ENCODE peak calls at places on chromosomes 13 and 19, in four cellular contexts. Z, A, X and V are unnamed samples.

GRCh38 chr19:2888739-2889224 is 11.9 kb upstream of the ZNF57 start:
- DNase-seq in A (no peak), Z (no peak), X (no peak), V (peak)

GRCh38 chr19:18756896-18757295 is 34.2 kb downstream of the COMP start:
- DNase-seq in Z (no peak), X (no peak), A (no peak), V (no peak)

GRCh38 chr19:29480507-29480906 is 45.3 kb upstream of the VSTM2B start:
- DNase-seq in A (no peak), Z (no peak), X (no peak), V (no peak)

GRCh38 chr19:45038931-45039893 is at the start of gene CLASRP:
- DNase-seq in X (peak), A (peak), Z (peak), V (peak)

GRCh38 chr13:112709825-112710783 is 20.3 kb downstream of the ATP11A start:
- DNase-seq in A (no peak), Z (no peak), X (no peak), V (no peak)

GRCh38 chr19:29214411-29214810 is 1.5 kb upstream of the UQCRFS1 start:
- DNase-seq in A (no peak), Z (no peak), X (no peak), V (no peak)

GRCh38 chr19:54475706-54476105 is 2.6 kb upstream of the CDC42EP5 start:
- DNase-seq in X (no peak), A (no peak), Z (no peak), V (no peak)

GRCh38 chr19:40221858-40222619 is 3.9 kb upstream of the TTC9B start:
- DNase-seq in X (peak), A (peak), Z (peak), V (peak)

GRCh38 chr13:114244637-114245036 is 9.9 kb downstream of the CDC16 start:
- DNase-seq in X (no peak), A (no peak), Z (no peak), V (no peak)

GRCh38 chr13:35530147-35530546 is 53.7 kb upstream of the MAB21L1 start:
- DNase-seq in A (no peak), X (no peak), Z (no peak), V (no peak)

GRCh38 chr19:50252111-50252886 is 48.9 kb downstream of the MYH14 start:
- DNase-seq in X (no peak), Z (peak), A (no peak), V (peak)

GRCh38 chr13:49711218-49711863 is 20.1 kb upstream of the EBPL start:
- DNase-seq in X (peak), A (no peak), Z (no peak), V (no peak)

GRCh38 chr19:32339988-32340874 is 5.2 kb upstream of the ZNF507 start:
- DNase-seq in Z (peak), X (peak), A (no peak), V (peak)

GRCh38 chr13:40271511-40271910 is 394.9 kb downstream of the FOXO1 start:
- DNase-seq in Z (no peak), A (no peak), X (no peak), V (no peak)

GRCh38 chr19:575527-576506 is 3.4 kb downstream of the BSG start:
- DNase-seq in X (no peak), Z (peak), A (no peak), V (peak)

GRCh38 chr19:41620171-41620570 is 6.7 kb downstream of the CEACAM4 start:
- DNase-seq in X (no peak), Z (no peak), A (no peak), V (no peak)

GRCh38 chr13:32409561-32410440 is 18.1 kb downstream of the N4BP2L1 start:
- DNase-seq in X (no peak), Z (no peak), A (no peak), V (peak)

GRCh38 chr13:30307194-30307965 is at the start of gene KATNAL1:
- DNase-seq in X (peak), A (no peak), Z (peak), V (peak)

GRCh38 chr13:93029536-93029935 is 197.1 kb upstream of the GPC6 start:
- DNase-seq in A (no peak), Z (no peak), X (no peak), V (no peak)

GRCh38 chr13:40789275-40790231 is at the start of gene SLC25A15:
- DNase-seq in A (no peak), Z (peak), X (peak), V (peak)

GRCh38 chr13:53068841-53069520 is 40.4 kb downstream of the OLFM4 start:
- DNase-seq in X (no peak), Z (no peak), A (no peak), V (peak)

GRCh38 chr19:14519860-14520407 is 1.7 kb upstream of the DNAJB1 start:
- DNase-seq in X (peak), A (no peak), Z (no peak), V (no peak)

GRCh38 chr13:43085545-43085944 is 62.2 kb downstream of the DNAJC15 start:
- DNase-seq in Z (peak), X (no peak), A (no peak), V (peak)

GRCh38 chr19:821976-822773 is 420 bp upstream of the PLPPR3 start:
- DNase-seq in Z (no peak), X (no peak), A (no peak), V (peak)

GRCh38 chr19:584240-585001 is 5.3 kb upstream of the HCN2 start:
- DNase-seq in X (no peak), A (no peak), Z (peak), V (peak)

GRCh38 chr19:23787106-23787505 is 28.4 kb upstream of the ZNF681 start:
- DNase-seq in A (no peak), Z (no peak), X (no peak), V (no peak)

GRCh38 chr19:56654151-56654550 is 11.2 kb downstream of the SMIM17 start:
- DNase-seq in X (no peak), A (no peak), Z (no peak), V (no peak)

GRCh38 chr19:45059258-45059965 is 16.9 kb downstream of the ZNF296 start:
- DNase-seq in X (peak), A (no peak), Z (peak), V (peak)

GRCh38 chr13:52599853-52600603 is 42.2 kb upstream of the HNRNPA1L2 start:
- DNase-seq in X (no peak), Z (no peak), A (no peak), V (peak)

GRCh38 chr13:49679244-49679643 is 12.0 kb downstream of the EBPL start:
- DNase-seq in Z (peak), X (peak), A (no peak), V (no peak)

GRCh38 chr19:13537454-13537853 is 31.2 kb upstream of the CACNA1A start:
- DNase-seq in Z (peak), A (no peak), X (no peak), V (peak)

GRCh38 chr13:105655046-105655445 is 880.4 kb downstream of the EFNB2 start:
- DNase-seq in Z (no peak), A (no peak), X (no peak), V (no peak)

GRCh38 chr13:40460116-40460515 is 206.3 kb downstream of the FOXO1 start:
- DNase-seq in X (no peak), A (no peak), Z (no peak), V (no peak)

GRCh38 chr19:45919678-45920077 is 5.1 kb upstream of the NANOS2 start:
- DNase-seq in X (no peak), A (no peak), Z (no peak), V (peak)

GRCh38 chr13:79404985-79405384 is 1.1 kb downstream of the RBM26 start:
- DNase-seq in Z (peak), X (no peak), A (no peak), V (peak)

GRCh38 chr13:79406597-79406908 is 498 bp upstream of the RBM26 start:
- DNase-seq in A (no peak), X (no peak), Z (no peak), V (no peak)

GRCh38 chr13:79407349-79407979 is 1.4 kb upstream of the RBM26 start:
- DNase-seq in X (no peak), Z (no peak), A (no peak), V (no peak)

GRCh38 chr13:79405501-79405830 is 589 bp downstream of the RBM26 start:
- DNase-seq in Z (peak), X (no peak), A (no peak), V (peak)

DNA sequence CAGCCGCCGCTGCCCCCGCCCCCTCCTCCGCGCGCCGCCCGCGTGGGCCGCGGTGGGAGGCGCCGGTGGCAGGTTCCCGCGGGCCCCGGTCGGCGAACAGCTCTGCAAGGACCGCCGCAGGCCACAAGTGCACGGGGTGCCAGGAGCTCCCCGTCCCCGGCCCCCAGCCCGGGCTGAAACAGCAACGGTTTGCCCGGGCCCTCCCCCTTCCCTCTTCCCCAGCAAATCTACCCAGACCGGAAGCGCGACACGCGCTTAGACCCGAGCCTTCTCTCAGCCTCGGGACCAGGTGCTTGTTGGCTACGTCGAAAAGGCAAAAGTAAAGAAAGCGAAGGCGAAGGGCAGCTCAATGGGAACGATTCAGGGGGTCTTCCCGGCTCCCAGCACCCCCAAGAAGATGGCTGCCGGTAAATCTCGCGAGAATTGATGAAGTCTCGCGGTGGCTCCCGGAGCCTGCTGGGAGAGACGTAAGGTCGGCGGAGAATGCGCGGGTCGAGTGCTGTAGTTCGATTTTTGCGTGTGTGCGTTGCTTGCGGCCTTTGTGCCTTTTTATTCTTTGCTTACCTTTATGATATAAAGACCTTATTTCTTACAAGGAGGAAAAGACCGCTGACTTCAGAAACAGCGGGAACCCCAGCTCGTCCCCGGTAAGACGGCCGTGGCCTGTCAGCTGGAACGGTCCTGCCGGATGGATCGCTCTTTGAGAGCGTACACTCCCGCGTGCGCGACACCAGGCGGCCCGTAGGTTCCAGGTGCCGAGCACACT is at the start of gene RBM26:
- DNase-seq in X (peak), A (peak), Z (peak), V (peak)
- TF ChIP-seq REST in X (no peak), A (no peak), Z (no peak), V (no peak)

DNA sequence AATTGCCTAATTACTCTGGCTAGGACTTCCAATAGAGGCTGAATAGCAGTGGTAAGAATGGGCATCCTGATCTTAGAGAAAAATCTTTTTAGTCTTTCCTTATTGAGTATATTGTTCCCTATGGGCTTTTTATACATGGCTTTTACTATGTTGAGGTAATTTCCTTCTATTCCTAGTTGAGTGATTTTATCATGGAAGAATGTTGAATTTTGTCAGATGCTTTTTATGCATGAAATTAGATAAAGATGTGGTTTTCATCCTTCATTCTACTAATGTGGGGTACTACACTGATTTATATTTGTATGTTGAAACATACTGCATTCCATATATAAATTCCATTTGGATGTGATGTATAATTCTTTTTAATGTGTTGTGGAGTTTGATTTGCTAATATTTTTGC is 2673.7 kb downstream of the PCDH9 start:
- DNase-seq in A (no peak), Z (no peak), X (no peak), V (no peak)
- H2AFZ ChIP-seq in A (no peak), Z (no peak), X (no peak), V (no peak)

DNA sequence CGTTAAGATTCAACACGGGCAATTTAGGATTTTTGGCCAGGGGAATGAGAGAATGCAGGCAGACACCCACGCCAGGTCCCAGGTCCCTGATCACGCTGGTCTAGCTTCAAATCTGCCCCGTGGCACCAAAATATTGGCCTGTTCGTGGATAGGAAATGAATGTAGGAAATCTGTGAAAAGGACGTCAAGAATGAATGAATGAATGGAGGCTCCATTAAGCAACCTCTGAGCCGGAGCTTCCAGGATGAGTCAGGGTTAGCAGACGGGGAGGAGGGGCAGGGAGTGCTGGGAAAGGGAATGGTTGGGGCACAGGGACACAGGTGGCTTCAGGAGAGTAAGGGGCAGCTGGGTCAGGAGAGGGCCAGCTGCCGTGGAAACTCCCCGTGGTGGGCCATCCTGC is 4.2 kb downstream of the SULT2B1 start:
- DNase-seq in A (no peak), Z (no peak), X (peak), V (peak)
- TF ChIP-seq CREB1 in A (no peak), Z (no peak), X (no peak), V (no peak)

GRCh38 chr13:20902438-20903163 is at the start of gene XPO4:
- DNase-seq in A (no peak), X (peak), Z (peak), V (peak)
- TF ChIP-seq REST in A (no peak), X (no peak), Z (no peak), V (no peak)

DNA sequence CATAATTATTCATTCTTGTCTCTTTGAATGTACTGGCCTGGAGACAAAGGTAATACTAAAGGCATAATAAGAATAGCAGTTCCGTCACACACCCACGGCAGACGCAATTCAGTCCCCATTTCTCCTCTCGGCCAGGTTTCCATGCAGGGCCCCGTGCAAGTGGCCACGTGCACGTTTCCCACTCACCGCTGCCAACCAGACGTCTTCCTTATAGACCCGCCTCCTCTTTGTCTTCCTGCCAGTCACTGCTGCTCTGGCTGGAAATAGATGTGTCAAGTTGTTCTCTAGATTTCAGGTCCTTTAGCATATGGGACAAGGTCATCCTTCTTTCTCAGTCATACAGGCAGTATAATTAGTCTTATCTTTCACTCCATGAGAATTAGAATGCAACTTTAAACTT is 204.3 kb downstream of the SUCLA2 start:
- DNase-seq in X (no peak), Z (no peak), A (no peak), V (peak)
- H2AFZ ChIP-seq in X (no peak), Z (no peak), A (no peak), V (no peak)

DNA sequence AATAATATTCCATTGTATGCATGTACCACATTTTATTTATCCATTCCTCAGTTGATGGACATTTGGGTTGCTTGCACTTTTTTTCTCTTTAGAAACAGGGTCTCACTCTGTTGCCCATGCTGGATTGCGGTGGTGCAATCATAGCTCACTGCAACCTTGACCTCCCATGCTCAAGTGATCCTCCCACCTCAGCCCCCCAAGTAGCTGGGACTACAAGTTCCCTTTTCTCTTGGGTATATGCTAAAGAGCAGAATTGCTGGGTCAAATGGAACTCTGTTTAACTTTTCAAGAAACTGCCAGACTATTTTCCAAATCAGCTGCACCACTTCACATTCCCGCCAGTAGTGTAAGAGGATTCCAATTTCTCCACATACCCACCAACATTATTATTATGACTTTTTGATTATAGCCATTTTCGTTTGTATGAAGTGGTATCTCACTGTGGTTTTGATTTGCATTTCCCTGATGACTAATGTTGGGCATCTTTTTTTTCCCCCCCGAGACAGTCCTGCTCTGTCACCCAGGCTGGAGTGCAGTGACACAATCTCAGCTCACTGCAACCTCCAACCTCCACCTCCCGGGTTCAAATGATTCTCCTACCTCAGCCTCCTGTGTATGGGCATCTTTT is 7.6 kb upstream of the IPO5 start:
- DNase-seq in Z (no peak), A (no peak), X (no peak), V (no peak)
- TF ChIP-seq CREB1 in Z (no peak), A (no peak), X (no peak), V (no peak)

DNA sequence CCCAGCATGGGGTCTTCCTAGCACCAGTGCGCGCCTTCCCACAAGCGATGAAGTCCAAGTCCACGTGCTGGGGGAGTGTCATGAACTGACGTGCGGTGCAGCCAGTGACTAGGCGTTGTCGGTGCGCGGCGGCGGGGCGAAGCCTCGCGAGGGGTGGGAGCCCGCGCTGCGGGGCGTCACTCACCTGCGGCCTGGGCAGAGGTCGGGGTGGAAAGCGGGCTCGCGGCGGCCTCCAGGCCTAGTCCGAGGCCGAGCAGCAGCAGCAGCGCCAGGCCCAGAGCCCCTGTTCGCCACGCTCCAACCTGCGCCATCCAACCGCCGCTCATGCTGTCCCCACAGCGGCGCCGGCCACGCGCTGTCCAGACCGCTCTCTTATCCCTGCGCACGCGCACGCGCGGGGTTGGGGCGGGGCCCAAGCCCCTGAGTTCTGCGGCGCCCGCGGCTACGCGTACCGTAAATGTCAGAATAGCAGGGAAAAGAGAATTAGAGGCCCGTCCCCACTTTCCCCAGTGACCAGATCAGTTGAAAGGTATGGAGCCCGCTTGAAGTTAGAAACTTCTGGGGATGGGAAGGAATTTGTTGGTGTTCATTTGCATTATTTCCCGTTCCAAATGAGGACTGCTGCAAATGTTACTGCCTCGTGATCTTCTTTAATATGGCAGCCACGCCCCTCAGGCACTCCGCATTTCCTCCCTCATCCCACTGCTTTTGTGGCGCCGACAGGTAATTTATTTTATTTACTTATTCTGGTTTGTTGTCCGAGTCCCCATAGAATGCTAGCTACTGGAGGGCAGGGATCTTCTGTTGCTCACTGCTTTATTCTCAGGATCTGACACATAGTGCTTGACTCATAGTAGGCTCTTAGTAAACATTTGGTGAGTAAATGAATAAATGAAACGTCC is at the start of gene CD320:
- DNase-seq in Z (peak), A (peak), X (peak), V (peak)
- TF ChIP-seq REST in Z (peak), A (peak), X (no peak), V (no peak)

GRCh38 chr13:103903790-103904189 is 837.6 kb upstream of the SLC10A2 start:
- DNase-seq in Z (no peak), X (no peak), A (no peak), V (no peak)

GRCh38 chr13:103908274-103908673 is 842.1 kb upstream of the SLC10A2 start:
- DNase-seq in X (no peak), A (no peak), Z (no peak), V (no peak)
- H2AFZ ChIP-seq in X (no peak), A (no peak), Z (no peak), V (no peak)